ENCODE peak calls at places on chromosomes 16 and 17, in nine cellular contexts. M is kidney epithelial cell; F is endothelial cell of umbilical vein; S is esophagus squamous epithelium; I is left ventricle myocardium inferior; D is CD8-positive, alpha-beta T cell; K is adrenal gland; R is epithelial cell of esophagus; O is LNCaP clone FGC. J is an unnamed sample.
A peak's percentile ranks its signal among the peaks of the same experiment; 100 is the strongest.

GRCh38 chr16:4293822-4294457 is 21.1 kb upstream of the TFAP4 start:
- DNase-seq in K (peak; percentile 77), D (no peak), O (no peak), R (peak; percentile 59), S (no peak), I (peak; percentile 46), M (no peak), F (peak; percentile 37), J (no peak)

GRCh38 chr17:11384131-11384530 is 143.1 kb downstream of the SHISA6 start:
- DNase-seq in M (no peak), K (no peak), S (no peak), O (no peak), I (no peak), D (no peak), R (no peak), F (no peak), J (no peak)

GRCh38 chr16:17509194-17509593 is 38.4 kb upstream of the XYLT1 start:
- DNase-seq in D (no peak), K (no peak), F (no peak), O (no peak), I (no peak), R (no peak), M (no peak), S (no peak), J (no peak)

GRCh38 chr16:15643453-15644305 is 725 bp upstream of the MARF1 start:
- DNase-seq in K (peak; percentile 56), I (no peak), D (no peak), O (no peak), M (no peak), F (peak; percentile 73), R (peak; percentile 45), S (no peak), J (no peak)

GRCh38 chr17:71846561-71846960 is 274.3 kb upstream of the SOX9 start:
- DNase-seq in S (no peak), O (no peak), M (peak; percentile 39), R (no peak), F (no peak), I (no peak), D (no peak), K (no peak), J (no peak)

GRCh38 chr16:81997738-81998137 is 13.5 kb downstream of the SDR42E1 start:
- DNase-seq in M (peak; percentile 42), D (no peak), F (peak; percentile 90), K (peak; percentile 21), R (peak; percentile 67), I (no peak), O (no peak), S (no peak), J (no peak)

GRCh38 chr17:75927286-75927922 is 13.4 kb downstream of the FBF1 start:
- DNase-seq in K (no peak), M (no peak), S (no peak), D (no peak), I (no peak), R (peak; percentile 74), F (no peak), O (peak; percentile 27), J (peak; percentile 71)

GRCh38 chr16:75372236-75372856 is 61.0 kb downstream of the CFDP1 start:
- DNase-seq in S (no peak), O (peak; percentile 10), M (no peak), F (peak; percentile 40), K (no peak), R (no peak), D (no peak), I (no peak), J (no peak)

GRCh38 chr17:75406222-75406615 is 741 bp upstream of the GRB2 start:
- DNase-seq in R (peak; percentile 24), F (no peak), I (no peak), D (no peak), K (no peak), S (no peak), O (no peak), M (no peak), J (no peak)

GRCh38 chr16:31869511-31870201 is 4.0 kb upstream of the ZNF267 start:
- DNase-seq in S (no peak), R (peak; percentile 94), M (peak; percentile 74), F (peak; percentile 97), O (no peak), I (no peak), D (peak; percentile 45), K (peak; percentile 78), J (peak; percentile 34)

GRCh38 chr17:17129466-17129865 is 76.7 kb downstream of the PLD6 start:
- DNase-seq in I (no peak), F (no peak), D (no peak), O (peak; percentile 59), K (no peak), M (no peak), S (no peak), R (peak; percentile 73), J (no peak)

GRCh38 chr17:9218911-9219310 is 197.6 kb downstream of the NTN1 start:
- DNase-seq in R (no peak), S (no peak), O (no peak), F (no peak), M (no peak), I (no peak), D (no peak), K (no peak), J (no peak)

GRCh38 chr17:19379306-19380075 is 1.2 kb downstream of the MAPK7 start:
- DNase-seq in K (peak; percentile 14), S (no peak), M (no peak), I (no peak), R (no peak), O (no peak), D (no peak), F (no peak), J (no peak)
- TF ChIP-seq CTCF in K (no peak), S (no peak), M (no peak), I (no peak), R (no peak), O (no peak), D (no peak), F (no peak), J (no peak)

DNA sequence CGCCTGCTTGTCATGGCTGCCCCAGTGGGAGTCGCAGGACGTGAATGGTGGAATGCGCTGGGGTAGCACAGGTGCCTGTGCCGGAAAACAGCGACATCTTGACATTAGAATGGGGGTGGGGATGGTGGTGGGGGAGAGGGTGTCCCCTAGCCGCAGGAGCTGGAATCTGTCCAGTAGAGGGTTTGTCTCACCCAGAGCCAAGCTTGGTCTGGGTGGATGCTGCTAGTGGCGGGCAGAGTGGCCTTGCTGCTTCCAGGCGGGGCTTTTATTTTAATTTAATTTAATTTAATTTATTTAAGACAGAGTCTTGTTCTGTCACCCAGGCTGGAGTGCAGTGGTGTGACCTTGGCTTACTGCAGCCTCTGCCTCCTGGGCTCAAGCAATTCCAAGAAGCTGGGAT is 7.7 kb downstream of the BAIAP2 start:
- DNase-seq in K (no peak), R (no peak), D (no peak), I (no peak), F (no peak), S (no peak), M (no peak), O (no peak), J (no peak)
- TF ChIP-seq CTCF in K (no peak), R (no peak), D (no peak), I (no peak), F (no peak), S (no peak), M (no peak), O (no peak), J (no peak)

DNA sequence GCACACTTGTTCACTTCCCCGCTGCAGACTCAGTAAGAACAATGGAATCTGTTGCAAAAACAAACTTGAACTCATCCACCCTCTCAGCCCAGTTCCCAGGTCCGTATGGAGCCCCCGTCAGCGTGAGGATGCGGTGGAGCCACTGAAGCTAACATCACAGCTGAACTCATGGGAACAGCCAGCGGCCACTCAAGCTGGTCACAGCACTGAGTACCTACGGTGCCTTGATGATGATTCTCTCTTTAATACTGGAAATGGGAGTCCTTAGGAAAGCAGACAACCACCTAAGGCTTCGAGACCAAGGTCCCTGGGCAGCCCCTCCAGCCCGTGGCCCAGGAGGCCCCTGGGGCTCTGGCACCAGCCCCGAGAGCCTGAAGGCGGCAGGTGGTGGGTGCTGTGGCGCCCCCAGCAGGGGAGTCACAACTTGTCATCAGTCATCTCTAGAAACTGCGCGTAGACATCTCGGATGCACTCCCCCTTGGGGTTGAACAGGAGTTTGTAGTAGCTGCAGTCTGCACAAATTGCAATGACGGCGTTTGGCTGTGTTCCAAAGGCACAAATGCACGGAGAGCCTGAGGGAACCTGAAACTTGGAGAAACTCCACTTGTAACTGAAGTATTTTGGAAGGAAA is 31.0 kb upstream of the RHOT1 start:
- DNase-seq in M (no peak), I (peak; percentile 45), O (no peak), K (no peak), D (peak; percentile 5), F (peak; percentile 75), S (no peak), R (peak; percentile 55), J (no peak)
- TF ChIP-seq CTCF in M (peak; percentile 37), I (peak; percentile 39), O (no peak), K (no peak), D (peak; percentile 36), F (peak; percentile 28), S (no peak), R (peak; percentile 35), J (peak; percentile 43)

GRCh38 chr16:1537763-1538289 is 4.4 kb downstream of the TMEM204 start:
- DNase-seq in M (no peak), O (no peak), S (no peak), K (no peak), D (no peak), F (no peak), I (peak; percentile 12), R (no peak), J (no peak)

GRCh38 chr16:1537138-1537577 is 3.7 kb downstream of the TMEM204 start:
- DNase-seq in O (no peak), D (no peak), F (no peak), K (no peak), S (no peak), M (no peak), R (no peak), I (no peak), J (no peak)

GRCh38 chr16:1539720-1540555 is 6.5 kb downstream of the TMEM204 start:
- DNase-seq in K (no peak), R (no peak), I (no peak), D (no peak), S (no peak), F (no peak), M (no peak), O (no peak), J (no peak)

GRCh38 chr16:1540556-1540855 is 7.0 kb downstream of the TMEM204 start:
- DNase-seq in S (no peak), M (no peak), F (no peak), I (no peak), O (no peak), R (no peak), K (no peak), D (no peak), J (no peak)

DNA sequence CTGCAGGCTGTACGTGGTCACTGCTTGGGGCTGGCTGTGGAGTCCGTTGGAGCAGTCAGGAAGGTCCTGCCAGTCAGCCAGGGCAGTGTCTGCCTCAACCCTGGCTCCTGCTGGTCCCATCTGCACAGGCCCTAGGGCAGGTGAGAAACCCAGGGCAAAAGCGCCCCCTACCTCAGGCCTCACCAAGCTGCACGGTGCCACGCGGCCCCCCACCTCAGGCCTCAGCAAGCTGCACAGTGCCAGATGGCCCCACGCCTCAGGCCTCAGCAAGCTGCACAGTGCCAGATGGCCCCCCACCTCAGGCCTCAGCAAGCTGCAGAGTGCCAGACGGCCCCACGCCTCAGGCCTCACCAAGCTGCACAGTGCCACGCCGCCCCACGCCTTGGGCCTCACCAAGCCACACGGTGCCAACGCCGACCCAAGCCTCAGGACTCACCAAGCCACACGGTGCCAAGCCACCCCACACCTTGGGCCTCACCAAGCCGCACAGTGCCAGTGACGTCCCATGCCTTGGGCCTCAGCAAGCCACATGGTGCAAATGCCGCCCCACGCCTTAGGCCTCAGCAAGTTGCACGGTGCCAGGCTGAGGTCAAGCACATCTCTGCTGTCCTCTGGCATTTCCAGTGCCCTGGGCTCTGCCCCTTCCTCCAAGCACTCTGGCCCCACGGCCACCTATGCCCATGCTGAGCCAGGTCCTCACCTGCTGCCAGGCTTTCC is 5.5 kb downstream of the TMEM204 start:
- DNase-seq in O (no peak), R (no peak), F (no peak), M (no peak), I (no peak), D (no peak), S (no peak), K (no peak), J (peak; percentile 47)
- TF ChIP-seq CTCF in O (peak; percentile 5), R (no peak), F (no peak), M (no peak), I (peak; percentile 40), D (no peak), S (no peak), K (no peak), J (peak; percentile 46)

J was measured in GM13977.